ENCODE peak calls at places on chromosomes 5 and 9, in five cellular contexts. One of them, this sample, is unnamed.

GRCh38 chr9:121568541-121569265 is 69.1 kb upstream of the GGTA1 start:
- DNase-seq in astrocyte of the spinal cord: peak; percentile 26
- DNase-seq in transverse colon: peak; percentile 24
- DNase-seq in CD4-positive, alpha-beta T cell: no peak
- DNase-seq in coronary artery: no peak
- DNase-seq in this sample: no peak

GRCh38 chr9:92534199-92535159 is 1.3 kb downstream of the ECM2 start:
- DNase-seq in astrocyte of the spinal cord: no peak
- DNase-seq in transverse colon: no peak
- DNase-seq in CD4-positive, alpha-beta T cell: no peak
- DNase-seq in coronary artery: no peak
- DNase-seq in this sample: no peak

GRCh38 chr9:91166796-91167366 is 194.8 kb downstream of the AUH start:
- DNase-seq in coronary artery: peak; percentile 21
- DNase-seq in transverse colon: peak; percentile 1
- DNase-seq in astrocyte of the spinal cord: peak; percentile 74
- DNase-seq in CD4-positive, alpha-beta T cell: no peak
- DNase-seq in this sample: no peak

GRCh38 chr5:176831026-176831423 is 20.7 kb downstream of the UNC5A start:
- DNase-seq in CD4-positive, alpha-beta T cell: no peak
- DNase-seq in coronary artery: no peak
- DNase-seq in transverse colon: no peak
- DNase-seq in astrocyte of the spinal cord: no peak
- DNase-seq in this sample: no peak

GRCh38 chr5:55231476-55232193 is 1.8 kb downstream of the CCNO start:
- DNase-seq in transverse colon: peak; percentile 51
- DNase-seq in coronary artery: no peak
- DNase-seq in CD4-positive, alpha-beta T cell: no peak
- DNase-seq in astrocyte of the spinal cord: peak; percentile 49
- DNase-seq in this sample: no peak

GRCh38 chr5:115333164-115333563 is 36.7 kb upstream of the CCDC112 start:
- DNase-seq in CD4-positive, alpha-beta T cell: no peak
- DNase-seq in astrocyte of the spinal cord: peak; percentile 56
- DNase-seq in coronary artery: no peak
- DNase-seq in transverse colon: no peak
- DNase-seq in this sample: no peak

GRCh38 chr9:71704806-71705205 is 63.5 kb downstream of the CEMIP2 start:
- DNase-seq in transverse colon: no peak
- DNase-seq in CD4-positive, alpha-beta T cell: no peak
- DNase-seq in coronary artery: no peak
- DNase-seq in astrocyte of the spinal cord: no peak
- DNase-seq in this sample: no peak

GRCh38 chr5:14956423-14957046 is 85.0 kb upstream of the ANKH start:
- DNase-seq in CD4-positive, alpha-beta T cell: no peak
- DNase-seq in transverse colon: no peak
- DNase-seq in coronary artery: no peak
- DNase-seq in astrocyte of the spinal cord: no peak
- DNase-seq in this sample: no peak

GRCh38 chr9:93894691-93895079 is 60.5 kb downstream of the BARX1 start:
- DNase-seq in transverse colon: peak; percentile 6
- DNase-seq in CD4-positive, alpha-beta T cell: no peak
- DNase-seq in coronary artery: no peak
- DNase-seq in astrocyte of the spinal cord: no peak
- DNase-seq in this sample: peak; percentile 90

GRCh38 chr9:127589955-127590370 is 22.1 kb upstream of the STXBP1 start:
- DNase-seq in CD4-positive, alpha-beta T cell: no peak
- DNase-seq in coronary artery: no peak
- DNase-seq in transverse colon: peak; percentile 70
- DNase-seq in astrocyte of the spinal cord: peak; percentile 77
- DNase-seq in this sample: no peak

GRCh38 chr9:127517620-127518019 is 66.3 kb downstream of the LRSAM1 start:
- DNase-seq in coronary artery: peak; percentile 68
- DNase-seq in transverse colon: no peak
- DNase-seq in CD4-positive, alpha-beta T cell: no peak
- DNase-seq in astrocyte of the spinal cord: no peak
- DNase-seq in this sample: no peak

GRCh38 chr9:6272229-6272597 is 56.0 kb upstream of the TPD52L3 start:
- DNase-seq in CD4-positive, alpha-beta T cell: no peak
- DNase-seq in transverse colon: no peak
- DNase-seq in astrocyte of the spinal cord: peak; percentile 31
- DNase-seq in coronary artery: no peak
- DNase-seq in this sample: no peak

GRCh38 chr5:177232761-177233160 is 70.8 kb downstream of the RAB24 start:
- DNase-seq in coronary artery: no peak
- DNase-seq in astrocyte of the spinal cord: peak; percentile 41
- DNase-seq in transverse colon: no peak
- DNase-seq in CD4-positive, alpha-beta T cell: no peak
- DNase-seq in this sample: no peak

GRCh38 chr9:72888032-72888431 is 64.8 kb downstream of the ALDH1A1 start:
- DNase-seq in coronary artery: no peak
- DNase-seq in astrocyte of the spinal cord: no peak
- DNase-seq in CD4-positive, alpha-beta T cell: no peak
- DNase-seq in transverse colon: no peak
- DNase-seq in this sample: no peak

GRCh38 chr9:2132484-2133082 is 117.4 kb downstream of the SMARCA2 start:
- DNase-seq in transverse colon: no peak
- DNase-seq in coronary artery: no peak
- DNase-seq in astrocyte of the spinal cord: peak; percentile 53
- DNase-seq in CD4-positive, alpha-beta T cell: no peak
- DNase-seq in this sample: no peak

GRCh38 chr5:170631471-170632195 is 127.8 kb downstream of the KCNIP1 start:
- DNase-seq in coronary artery: peak; percentile 80
- DNase-seq in CD4-positive, alpha-beta T cell: no peak
- DNase-seq in astrocyte of the spinal cord: no peak
- DNase-seq in transverse colon: no peak
- DNase-seq in this sample: peak; percentile 77

GRCh38 chr9:75960561-75960960 is 70.1 kb downstream of the PCSK5 start:
- DNase-seq in CD4-positive, alpha-beta T cell: no peak
- DNase-seq in transverse colon: no peak
- DNase-seq in coronary artery: no peak
- DNase-seq in astrocyte of the spinal cord: no peak
- DNase-seq in this sample: no peak

GRCh38 chr9:37550781-37551180 is 25.4 kb downstream of the FBXO10 start:
- DNase-seq in CD4-positive, alpha-beta T cell: no peak
- DNase-seq in astrocyte of the spinal cord: peak; percentile 47
- DNase-seq in transverse colon: no peak
- DNase-seq in coronary artery: no peak
- DNase-seq in this sample: no peak

GRCh38 chr9:121609845-121610637 is 41.4 kb upstream of the DAB2IP start:
- DNase-seq in CD4-positive, alpha-beta T cell: no peak
- DNase-seq in astrocyte of the spinal cord: peak; percentile 64
- DNase-seq in coronary artery: no peak
- DNase-seq in transverse colon: no peak
- DNase-seq in this sample: no peak

GRCh38 chr5:72392326-72392733 is 72.2 kb downstream of the PTCD2 start:
- DNase-seq in transverse colon: no peak
- DNase-seq in coronary artery: no peak
- DNase-seq in CD4-positive, alpha-beta T cell: no peak
- DNase-seq in astrocyte of the spinal cord: peak; percentile 48
- DNase-seq in this sample: no peak

GRCh38 chr5:180068519-180069090 is 3.0 kb downstream of the RNF130 start:
- DNase-seq in CD4-positive, alpha-beta T cell: no peak
- DNase-seq in transverse colon: no peak
- DNase-seq in astrocyte of the spinal cord: no peak
- DNase-seq in coronary artery: no peak
- DNase-seq in this sample: no peak

GRCh38 chr5:18881615-18882014 is 1106.4 kb downstream of the CDH18 start:
- DNase-seq in astrocyte of the spinal cord: no peak
- DNase-seq in transverse colon: no peak
- DNase-seq in coronary artery: no peak
- DNase-seq in CD4-positive, alpha-beta T cell: no peak
- DNase-seq in this sample: no peak

GRCh38 chr5:57441557-57441956 is 41.1 kb downstream of the ACTBL2 start:
- DNase-seq in coronary artery: no peak
- DNase-seq in astrocyte of the spinal cord: peak; percentile 99
- DNase-seq in transverse colon: no peak
- DNase-seq in CD4-positive, alpha-beta T cell: no peak
- DNase-seq in this sample: no peak

GRCh38 chr5:157778121-157778805 is 34.8 kb downstream of the LSM11 start:
- DNase-seq in CD4-positive, alpha-beta T cell: no peak
- DNase-seq in astrocyte of the spinal cord: peak; percentile 34
- DNase-seq in coronary artery: no peak
- DNase-seq in transverse colon: peak; percentile 71
- DNase-seq in this sample: no peak
- TF ChIP-seq CTCF in CD4-positive, alpha-beta T cell: no peak
- TF ChIP-seq CTCF in astrocyte of the spinal cord: no peak
- TF ChIP-seq CTCF in coronary artery: no peak
- TF ChIP-seq CTCF in transverse colon: no peak
- TF ChIP-seq CTCF in this sample: no peak

DNA sequence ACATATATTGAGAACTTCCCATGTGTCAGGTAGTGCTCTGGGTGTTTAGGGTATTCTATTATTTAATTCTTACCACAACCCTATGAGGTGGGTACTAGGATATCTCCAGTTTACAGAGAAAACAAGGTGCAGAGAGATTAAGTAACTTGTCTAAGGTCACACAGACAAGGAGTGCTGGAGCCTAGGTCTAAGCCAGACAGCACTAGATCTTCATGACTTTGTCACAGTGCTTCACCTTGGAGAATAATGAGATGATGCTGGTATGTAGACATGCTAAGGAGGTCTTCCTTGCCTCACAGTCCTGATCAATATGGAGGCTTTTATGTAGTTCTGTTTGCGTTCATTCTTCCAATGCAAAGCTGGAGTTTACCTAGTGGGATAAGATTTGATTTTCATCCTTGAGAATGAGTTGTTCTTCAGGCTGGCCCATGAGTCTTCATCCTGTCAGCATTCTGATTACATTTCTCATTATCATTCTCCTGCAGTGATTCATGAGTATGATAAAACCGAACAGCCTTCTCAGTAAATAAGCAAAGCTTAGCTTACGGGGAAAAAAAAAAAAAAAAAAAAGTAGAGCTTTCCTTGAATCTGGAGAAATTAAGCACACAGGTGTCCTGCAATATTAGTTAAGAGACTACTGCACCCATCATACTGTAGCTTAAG is 176.3 kb downstream of the C9orf152 start:
- DNase-seq in transverse colon: no peak
- DNase-seq in coronary artery: no peak
- DNase-seq in astrocyte of the spinal cord: peak; percentile 77
- DNase-seq in CD4-positive, alpha-beta T cell: no peak
- DNase-seq in this sample: no peak
- TF ChIP-seq CTCF in transverse colon: no peak
- TF ChIP-seq CTCF in coronary artery: no peak
- TF ChIP-seq CTCF in astrocyte of the spinal cord: no peak
- TF ChIP-seq CTCF in CD4-positive, alpha-beta T cell: no peak
- TF ChIP-seq CTCF in this sample: no peak

DNA sequence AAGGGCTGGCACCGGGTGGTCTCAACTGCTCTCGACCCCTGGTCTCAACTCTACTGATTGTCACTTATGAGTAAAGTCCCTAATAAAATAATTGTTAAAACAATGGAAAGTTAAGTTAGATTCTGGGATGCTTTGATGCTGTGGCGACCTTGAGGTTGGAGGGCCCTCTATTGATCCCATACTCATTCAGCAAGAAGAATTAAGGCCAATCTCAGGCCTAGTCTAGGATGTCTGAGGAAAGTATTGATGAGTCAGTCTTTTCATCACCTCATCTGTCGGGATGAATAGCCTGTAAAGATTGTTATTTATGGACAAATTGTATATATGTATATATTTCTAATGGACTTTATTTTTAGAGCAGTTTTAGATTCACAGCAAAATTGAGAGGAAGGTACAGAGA is 50.8 kb downstream of the WDR36 start:
- DNase-seq in CD4-positive, alpha-beta T cell: no peak
- DNase-seq in transverse colon: no peak
- DNase-seq in astrocyte of the spinal cord: no peak
- DNase-seq in coronary artery: no peak
- DNase-seq in this sample: no peak
- TF ChIP-seq CTCF in CD4-positive, alpha-beta T cell: no peak
- TF ChIP-seq CTCF in transverse colon: no peak
- TF ChIP-seq CTCF in astrocyte of the spinal cord: no peak
- TF ChIP-seq CTCF in coronary artery: no peak
- TF ChIP-seq CTCF in this sample: no peak

DNA sequence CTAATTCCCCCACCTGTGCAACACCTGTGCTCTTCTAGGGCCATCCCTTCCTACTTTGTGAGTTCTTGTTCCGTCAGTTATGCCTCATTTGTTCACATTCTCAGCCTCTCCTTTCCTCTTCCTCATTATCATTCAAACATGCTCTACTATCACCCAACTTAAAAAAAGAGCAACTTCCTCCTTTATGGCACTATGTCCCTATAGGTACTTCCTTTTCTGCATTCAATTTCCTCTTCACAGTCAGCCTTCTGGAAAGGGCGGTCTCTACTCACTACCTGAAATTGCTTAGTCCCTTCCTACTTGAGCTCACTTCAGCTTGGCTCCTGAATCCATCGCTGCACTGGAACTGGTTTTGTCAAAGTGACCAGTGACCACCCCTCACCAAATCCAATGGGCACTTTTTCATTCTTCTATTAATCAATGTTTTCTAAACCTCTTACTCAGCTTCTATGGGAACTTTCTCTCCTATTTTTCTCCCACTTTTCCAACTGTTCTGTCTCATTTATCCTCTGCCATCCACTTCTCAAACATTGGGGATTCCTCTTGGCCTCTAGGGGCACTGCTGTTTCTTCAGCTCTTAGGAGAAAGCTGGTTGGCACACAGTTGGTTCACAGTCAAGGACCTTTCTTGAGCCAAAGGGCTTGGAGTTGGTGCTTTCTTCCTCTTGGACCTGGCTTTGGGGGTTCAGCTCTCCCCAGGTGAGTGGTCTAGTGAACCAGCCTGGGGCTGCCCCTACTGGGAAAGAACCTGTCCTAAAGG is 112.0 kb upstream of the LHFPL2 start:
- DNase-seq in CD4-positive, alpha-beta T cell: no peak
- DNase-seq in coronary artery: no peak
- DNase-seq in astrocyte of the spinal cord: no peak
- DNase-seq in transverse colon: no peak
- DNase-seq in this sample: no peak
- TF ChIP-seq CTCF in CD4-positive, alpha-beta T cell: no peak
- TF ChIP-seq CTCF in coronary artery: no peak
- TF ChIP-seq CTCF in astrocyte of the spinal cord: peak; percentile 42
- TF ChIP-seq CTCF in transverse colon: no peak
- TF ChIP-seq CTCF in this sample: peak; percentile 47

GRCh38 chr9:69193685-69194032 is 19.6 kb downstream of the TJP2 start:
- DNase-seq in coronary artery: no peak
- DNase-seq in CD4-positive, alpha-beta T cell: no peak
- DNase-seq in transverse colon: no peak
- DNase-seq in astrocyte of the spinal cord: no peak
- DNase-seq in this sample: no peak
- TF ChIP-seq CTCF in coronary artery: no peak
- TF ChIP-seq CTCF in CD4-positive, alpha-beta T cell: no peak
- TF ChIP-seq CTCF in transverse colon: no peak
- TF ChIP-seq CTCF in astrocyte of the spinal cord: no peak
- TF ChIP-seq CTCF in this sample: no peak

GRCh38 chr5:116361171-116361967 is 213.3 kb downstream of the SEMA6A start:
- DNase-seq in transverse colon: peak; percentile 69
- DNase-seq in coronary artery: no peak
- DNase-seq in CD4-positive, alpha-beta T cell: no peak
- DNase-seq in astrocyte of the spinal cord: peak; percentile 27
- DNase-seq in this sample: no peak
- TF ChIP-seq CTCF in transverse colon: no peak
- TF ChIP-seq CTCF in coronary artery: no peak
- TF ChIP-seq CTCF in CD4-positive, alpha-beta T cell: no peak
- TF ChIP-seq CTCF in astrocyte of the spinal cord: peak; percentile 33
- TF ChIP-seq CTCF in this sample: peak; percentile 33

GRCh38 chr5:73448451-73449136 is at the start of gene FOXD1:
- DNase-seq in coronary artery: no peak
- DNase-seq in transverse colon: peak; percentile 58
- DNase-seq in CD4-positive, alpha-beta T cell: no peak
- DNase-seq in astrocyte of the spinal cord: peak; percentile 99
- DNase-seq in this sample: peak; percentile 98
- TF ChIP-seq CTCF in coronary artery: no peak
- TF ChIP-seq CTCF in transverse colon: no peak
- TF ChIP-seq CTCF in CD4-positive, alpha-beta T cell: no peak
- TF ChIP-seq CTCF in astrocyte of the spinal cord: peak; percentile 7
- TF ChIP-seq CTCF in this sample: peak; percentile 52

This sample was measured in chondrocyte.